ENCODE peak calls at places on chromosomes 12 and 14, in four cellular contexts. S, A, J and U are unnamed samples. For H3K36me3, the result is how much of the 10 kb centered on the place peaks cover.

GRCh38 chr12:106096376-106096775 is 42.4 kb downstream of the NUAK1 start:
- DNase-seq in A (no peak), J (no peak), S (no peak), U (no peak)

GRCh38 chr12:68031881-68032739 is 42.9 kb downstream of the IFNG-AS1 start:
- DNase-seq in J (no peak), A (no peak), S (peak), U (no peak)

GRCh38 chr12:13004368-13004767 is 4.3 kb upstream of the HEBP1 start:
- DNase-seq in S (no peak), J (no peak), A (no peak), U (no peak)

GRCh38 chr12:30846776-30847175 is 79.8 kb upstream of the TSPAN11 start:
- DNase-seq in A (no peak), J (no peak), S (no peak), U (peak)

GRCh38 chr12:60279224-60279623 is 683.4 kb downstream of the SLC16A7 start:
- DNase-seq in S (no peak), J (no peak), A (no peak), U (no peak)

GRCh38 chr12:48615681-48616080 is 45.8 kb upstream of the LALBA start:
- DNase-seq in S (peak), J (no peak), A (no peak), U (no peak)

GRCh38 chr14:101518611-101519048 is 42.7 kb upstream of the DIO3 start:
- DNase-seq in S (no peak), A (no peak), J (peak), U (peak)

GRCh38 chr14:98984719-98985041 is 287.3 kb downstream of the BCL11B start:
- DNase-seq in S (no peak), A (no peak), J (no peak), U (no peak)

GRCh38 chr12:105331805-105332251 is 1.3 kb downstream of the C12orf75 start:
- DNase-seq in J (no peak), S (no peak), A (no peak), U (no peak)

GRCh38 chr14:24777678-24778077 is 143.7 kb upstream of the GZMB start:
- DNase-seq in J (no peak), A (no peak), S (no peak), U (no peak)

GRCh38 chr12:120224304-120225199 is 23.6 kb upstream of the RPLP0 start:
- DNase-seq in A (peak), S (peak), J (no peak), U (no peak)

GRCh38 chr12:132986885-132987225 is 688 bp downstream of the ZNF26 start:
- DNase-seq in J (no peak), A (no peak), S (peak), U (no peak)

GRCh38 chr14:61720302-61720677 is 25.0 kb downstream of the HIF1A start:
- DNase-seq in J (no peak), S (no peak), A (no peak), U (no peak)

GRCh38 chr14:104931771-104932675 is 7.3 kb downstream of the PLD4 start:
- DNase-seq in A (no peak), J (peak), S (no peak), U (peak)

GRCh38 chr12:76236640-76237039 is 111.6 kb downstream of the BBS10 start:
- DNase-seq in J (no peak), A (no peak), S (peak), U (no peak)

GRCh38 chr14:92427096-92427495 is 86.5 kb upstream of the RIN3 start:
- DNase-seq in S (no peak), J (no peak), A (no peak), U (no peak)

GRCh38 chr12:110622582-110622981 is 8.7 kb downstream of the TCTN1 start:
- DNase-seq in S (no peak), J (no peak), A (no peak), U (no peak)

GRCh38 chr14:104107101-104107581 is 21.6 kb downstream of the ASPG start:
- DNase-seq in J (no peak), A (no peak), S (no peak), U (peak)

GRCh38 chr14:57707219-57707618 is 158.7 kb downstream of the SLC35F4 start:
- DNase-seq in J (no peak), A (no peak), S (no peak), U (no peak)

GRCh38 chr14:81366259-81366658 is 33.9 kb downstream of the STON2 start:
- DNase-seq in S (peak), A (no peak), J (no peak), U (no peak)

GRCh38 chr12:5073838-5074237 is 30.2 kb downstream of the KCNA5 start:
- DNase-seq in A (no peak), S (no peak), J (no peak), U (no peak)

GRCh38 chr12:78636253-78636855 is 228.2 kb upstream of the SYT1 start:
- DNase-seq in J (no peak), A (no peak), S (no peak), U (no peak)

GRCh38 chr12:116188581-116188980 is 88.9 kb downstream of the MED13L start:
- DNase-seq in A (no peak), S (no peak), J (no peak), U (no peak)

GRCh38 chr12:98592825-98593322 is 612 bp upstream of the SLC25A3 start:
- DNase-seq in A (no peak), J (no peak), S (peak), U (no peak)

GRCh38 chr14:33477752-33478151 is 473.1 kb downstream of the EGLN3 start:
- DNase-seq in A (no peak), S (no peak), J (no peak), U (no peak)

DNA sequence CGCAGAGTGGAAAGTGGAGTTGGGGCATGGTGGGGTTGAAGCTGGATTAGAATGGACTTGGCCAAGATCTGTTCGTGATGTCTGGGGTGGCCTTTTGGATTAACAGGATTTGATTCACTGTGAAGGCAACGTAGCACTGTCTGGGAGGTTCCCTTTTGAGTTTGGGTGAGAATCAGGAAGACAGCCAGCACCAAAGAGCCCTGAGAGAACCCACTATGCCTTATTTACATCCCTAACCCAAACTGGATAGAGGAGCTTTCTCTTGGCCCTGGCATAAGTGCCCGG is 269.6 kb downstream of the ZFP36L1 start:
- DNase-seq in J (no peak), S (no peak), A (no peak), U (no peak)
- H3K27ac ChIP-seq in J (peak), S (no peak), A (no peak), U (peak)

GRCh38 chr14:95107711-95108110 is 49.6 kb downstream of the DICER1 start:
- DNase-seq in S (no peak), A (no peak), J (no peak), U (no peak)

GRCh38 chr14:95117937-95118726 is 39.2 kb downstream of the DICER1 start:
- DNase-seq in J (no peak), S (no peak), A (no peak), U (no peak)

GRCh38 chr14:95110178-95110577 is 47.2 kb downstream of the DICER1 start:
- DNase-seq in J (no peak), S (no peak), A (no peak), U (no peak)

GRCh38 chr14:95111507-95112164 is 45.7 kb downstream of the DICER1 start:
- DNase-seq in J (no peak), S (no peak), A (no peak), U (no peak)

GRCh38 chr14:95113476-95113875 is 43.9 kb downstream of the DICER1 start:
- DNase-seq in J (no peak), S (no peak), A (no peak), U (no peak)
- TF ChIP-seq CTCF in J (no peak), S (no peak), A (no peak), U (no peak)

GRCh38 chr12:122505419-122506051 is 4.8 kb upstream of the ZCCHC8 start:
- DNase-seq in S (no peak), J (no peak), A (no peak), U (no peak)

GRCh38 chr12:122500685-122501488 is at the start of gene ZCCHC8:
- DNase-seq in S (peak), A (peak), J (peak), U (peak)

GRCh38 chr12:122503783-122504590 is 3.3 kb upstream of the ZCCHC8 start:
- DNase-seq in S (no peak), J (no peak), A (no peak), U (no peak)

GRCh38 chr12:122501489-122501989 is 807 bp upstream of the ZCCHC8 start:
- DNase-seq in A (no peak), J (no peak), S (no peak), U (no peak)

DNA sequence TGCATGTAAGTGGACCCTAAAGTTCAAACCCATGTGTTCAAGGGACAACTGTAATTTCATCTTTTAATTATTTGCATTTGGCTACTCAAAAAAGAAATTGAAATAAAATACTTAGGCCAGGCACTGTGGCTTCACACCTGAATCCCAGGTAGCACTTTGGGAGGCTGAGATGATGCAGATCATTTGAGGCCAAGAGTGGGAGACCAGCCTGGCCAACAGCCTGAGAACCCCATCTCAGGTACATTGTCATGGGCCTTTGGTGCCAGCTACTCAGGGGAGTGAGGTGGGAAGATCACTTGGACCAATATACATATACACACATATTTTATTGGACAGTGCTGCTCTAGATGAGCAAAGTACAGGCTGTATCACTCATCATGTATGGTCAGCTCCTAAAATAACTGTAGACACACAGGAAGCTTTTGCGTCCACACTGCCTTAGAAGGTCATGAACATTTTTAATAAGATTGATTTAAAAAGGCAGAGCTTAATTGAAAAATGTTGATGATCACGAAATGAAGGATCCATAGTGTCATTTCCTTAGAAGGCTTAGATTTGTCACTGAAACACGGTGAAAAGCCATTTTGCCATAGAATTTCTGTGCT is 2.5 kb upstream of the ZCCHC8 start:
- DNase-seq in S (no peak), J (no peak), A (no peak), U (no peak)
- H3K36me3 ChIP-seq in S (under half), J (under half), A (under half), U (half or more)

GRCh38 chr12:1980282-1980681 is 24.0 kb downstream of the DCP1B start:
- DNase-seq in S (no peak), J (no peak), A (no peak), U (no peak)

GRCh38 chr12:1974812-1975211 is 29.4 kb downstream of the DCP1B start:
- DNase-seq in J (no peak), A (no peak), S (no peak), U (no peak)

GRCh38 chr12:1977588-1977987 is 26.7 kb downstream of the DCP1B start:
- DNase-seq in J (no peak), S (no peak), A (no peak), U (no peak)

GRCh38 chr12:1978078-1978477 is 26.2 kb downstream of the DCP1B start:
- DNase-seq in J (peak), S (no peak), A (no peak), U (no peak)

GRCh38 chr12:1977109-1977508 is 27.1 kb downstream of the DCP1B start:
- DNase-seq in J (no peak), S (no peak), A (no peak), U (no peak)
- H3K27ac ChIP-seq in J (peak), S (no peak), A (peak), U (no peak)

DNA sequence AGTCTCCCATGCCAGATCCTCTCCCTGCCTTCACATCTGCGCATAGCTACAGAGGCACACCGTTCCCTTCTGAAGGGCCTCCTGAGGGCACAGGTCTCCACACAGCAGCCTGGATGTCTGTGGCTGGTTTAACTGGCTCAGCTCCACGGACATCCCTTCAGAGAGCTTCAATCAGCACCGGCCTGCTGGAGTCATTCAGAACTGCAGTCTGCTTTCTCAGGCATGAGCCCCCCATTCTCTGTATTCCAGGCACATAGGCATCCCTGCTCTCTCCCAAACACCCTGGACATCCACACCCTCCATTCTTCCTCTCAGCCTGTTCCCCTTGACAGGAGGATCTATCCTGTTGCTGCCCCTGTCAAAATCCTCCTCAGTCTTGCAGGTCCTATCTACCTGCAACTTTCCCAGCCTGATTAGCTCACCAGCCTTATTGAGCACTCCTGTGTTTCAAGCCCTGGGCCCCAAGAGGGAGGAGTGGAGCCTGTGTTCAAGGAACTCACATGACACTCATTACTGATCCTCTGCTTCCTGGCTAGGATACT is 2.9 kb upstream of the DHRS2 start:
- DNase-seq in A (no peak), J (no peak), S (no peak), U (no peak)
- TF ChIP-seq CTCF in A (no peak), J (no peak), S (no peak), U (no peak)

DNA sequence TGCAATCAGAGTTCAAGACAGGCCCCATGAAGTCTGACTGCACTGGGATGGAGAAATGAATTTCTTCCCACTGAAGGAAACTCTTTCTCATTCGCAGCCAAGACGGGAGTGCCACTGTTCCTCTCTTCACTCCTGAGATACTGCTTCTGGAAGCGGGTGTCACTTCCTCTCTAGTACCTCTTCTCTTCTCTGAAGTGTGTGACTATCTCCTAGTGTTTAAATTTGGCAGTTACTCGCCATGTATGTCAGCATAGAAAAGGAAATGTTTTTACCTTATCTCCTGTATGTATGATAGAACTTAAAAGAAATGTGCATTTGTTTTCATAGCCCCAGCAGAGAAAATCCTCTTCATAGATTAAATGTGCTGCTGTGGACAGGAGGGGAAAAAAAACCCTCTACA is 215.3 kb downstream of the ANO6 start:
- DNase-seq in J (no peak), A (no peak), S (no peak), U (no peak)
- H3K36me3 ChIP-seq in J (under half), A (under half), S (under half), U (under half)

DNA sequence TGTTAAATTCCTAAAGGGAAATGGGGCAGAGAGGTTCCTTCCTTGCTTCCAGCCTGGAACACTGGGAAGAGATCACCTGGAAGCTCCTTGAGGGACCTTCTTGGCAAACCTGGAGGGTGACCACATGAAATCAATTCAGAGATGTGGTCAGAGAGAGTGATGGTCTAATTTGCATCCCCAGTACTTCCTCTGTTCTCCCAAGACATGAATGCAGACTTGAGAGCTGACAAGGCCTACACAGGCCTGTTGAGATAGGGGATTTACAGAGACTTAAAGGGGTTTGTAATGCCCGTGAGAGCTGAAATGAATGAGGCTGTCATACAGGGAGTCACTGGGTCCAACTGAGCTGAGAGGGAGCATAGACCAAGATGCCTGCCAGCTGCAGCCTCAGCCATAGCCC is 45.1 kb downstream of the TMX1 start:
- DNase-seq in S (no peak), J (no peak), A (no peak), U (no peak)
- H3K27ac ChIP-seq in S (no peak), J (no peak), A (no peak), U (no peak)